ENCODE peak calls at places on chromosomes 7 and 10, in four cellular contexts. I is K562, X is HepG2, O is GM12878. C is an unnamed sample.
A peak's percentile ranks its signal among the peaks of the same experiment; 100 is the strongest.

GRCh38 chr10:75658036-75658435 is 226.6 kb downstream of the LRMDA start:
- DNase-seq in I (no peak), X (no peak), O (no peak), C (no peak)

GRCh38 chr7:142960955-142961512 is 1.1 kb downstream of the KEL start:
- DNase-seq in I (peak; percentile 73), X (no peak), O (no peak), C (no peak)

GRCh38 chr7:131581241-131582157 is 25.1 kb upstream of the PODXL start:
- DNase-seq in I (no peak), X (no peak), O (no peak), C (peak; percentile 60)

GRCh38 chr7:28804990-28805389 is 153.1 kb downstream of the TRIL start:
- DNase-seq in I (no peak), X (no peak), O (no peak), C (no peak)

GRCh38 chr7:28530175-28531142 is 118.1 kb downstream of the CREB5 start:
- DNase-seq in I (no peak), X (no peak), O (no peak), C (no peak)

GRCh38 chr10:96695366-96695765 is 24.9 kb downstream of the PIK3AP1 start:
- DNase-seq in I (no peak), X (no peak), O (no peak), C (no peak)

GRCh38 chr7:155356323-155357105 is 58.8 kb downstream of the INSIG1 start:
- DNase-seq in I (peak; percentile 42), X (peak; percentile 7), O (no peak), C (no peak)

GRCh38 chr10:62652564-62652963 is 152.0 kb upstream of the ADO start:
- DNase-seq in I (no peak), X (no peak), O (no peak), C (no peak)

GRCh38 chr10:89555688-89556445 is 20.5 kb upstream of the SLC16A12 start:
- DNase-seq in I (no peak), X (no peak), O (no peak), C (no peak)

GRCh38 chr10:114306116-114306973 is 67.3 kb downstream of the VWA2 start:
- DNase-seq in I (no peak), X (no peak), O (no peak), C (no peak)

GRCh38 chr7:26705567-26705966 is 158.8 kb downstream of the SKAP2 start:
- DNase-seq in I (no peak), X (peak; percentile 64), O (no peak), C (no peak)

GRCh38 chr10:19843487-19843886 is 27.3 kb downstream of the PLXDC2 start:
- DNase-seq in I (no peak), X (no peak), O (no peak), C (no peak)

GRCh38 chr10:102710604-102711003 is 3.6 kb downstream of the ARL3 start:
- DNase-seq in I (no peak), X (peak; percentile 67), O (no peak), C (no peak)

GRCh38 chr10:100997364-100998182 is 2.0 kb upstream of the LZTS2 start:
- DNase-seq in I (peak; percentile 57), X (peak; percentile 74), O (no peak), C (peak; percentile 97)

GRCh38 chr7:94393251-94393758 is 1.4 kb upstream of the COL1A2 start:
- DNase-seq in I (no peak), X (no peak), O (no peak), C (no peak)

GRCh38 chr7:44489955-44490350 is 505 bp downstream of the NUDCD3 start:
- DNase-seq in I (peak; percentile 28), X (no peak), O (no peak), C (no peak)

GRCh38 chr7:147563669-147564068 is 1026.9 kb upstream of the C7orf33 start:
- DNase-seq in I (no peak), X (no peak), O (no peak), C (no peak)

GRCh38 chr7:27605689-27606269 is 56.9 kb downstream of the HIBADH start:
- DNase-seq in I (no peak), X (peak; percentile 39), O (no peak), C (no peak)

DNA sequence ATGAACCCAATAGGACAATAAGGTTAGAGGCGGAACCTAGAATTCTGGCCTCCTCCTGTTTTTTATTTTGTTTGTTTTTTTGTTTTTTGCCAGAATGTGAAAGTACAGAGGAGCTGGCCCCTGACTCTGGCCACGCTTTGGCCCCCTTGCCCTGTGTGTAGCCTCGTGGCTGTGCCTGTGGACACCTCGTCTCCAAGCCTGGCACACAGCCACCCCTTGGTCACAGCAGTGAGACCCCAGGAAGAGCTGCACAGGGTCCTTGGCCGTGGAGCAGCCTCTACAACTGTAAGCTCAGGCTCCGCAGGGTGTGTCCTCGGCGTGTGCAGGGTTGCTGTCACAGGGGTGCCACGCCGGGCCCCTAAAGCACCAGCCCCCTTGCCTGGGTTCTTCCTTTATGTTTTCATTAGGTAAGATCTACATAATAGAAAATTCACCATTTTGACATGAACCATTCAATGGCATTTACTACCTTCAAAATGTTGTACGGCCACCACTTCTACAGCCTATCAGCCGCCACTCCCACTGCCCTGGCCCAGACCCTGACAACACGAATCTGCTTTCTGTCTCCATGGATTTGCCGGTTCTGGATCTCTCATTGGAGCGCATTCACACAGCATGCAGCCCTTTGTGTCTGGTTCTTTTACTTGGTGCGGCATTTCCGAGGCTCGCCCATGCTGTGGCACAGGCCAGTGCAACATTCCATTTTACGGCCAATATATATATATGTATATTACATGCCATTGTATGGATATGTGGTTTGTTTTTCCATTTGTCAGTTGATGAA is 51.0 kb downstream of the AMZ1 start:
- DNase-seq in I (no peak), X (no peak), O (no peak), C (no peak)
- TF ChIP-seq BRCA1 in I (no peak), X (no peak), O (no peak), C (no peak)

GRCh38 chr7:66050990-66051424 is 24.6 kb upstream of the ASL start:
- DNase-seq in I (no peak), X (peak; percentile 82), O (no peak), C (no peak)
- TF ChIP-seq BRCA1 in I (no peak), X (no peak), O (no peak), C (no peak)

GRCh38 chr7:98136423-98136822 is 29.8 kb downstream of the LMTK2 start:
- DNase-seq in I (no peak), X (peak; percentile 12), O (no peak), C (no peak)

GRCh38 chr7:98133181-98133580 is 26.5 kb downstream of the LMTK2 start:
- DNase-seq in I (peak; percentile 35), X (no peak), O (peak; percentile 63), C (no peak)

GRCh38 chr7:98134420-98134819 is 27.8 kb downstream of the LMTK2 start:
- DNase-seq in I (no peak), X (no peak), O (no peak), C (no peak)

GRCh38 chr7:98135984-98136383 is 29.3 kb downstream of the LMTK2 start:
- DNase-seq in I (no peak), X (no peak), O (no peak), C (no peak)

GRCh38 chr7:98133621-98134266 is 27.1 kb downstream of the LMTK2 start:
- DNase-seq in I (no peak), X (peak; percentile 76), O (no peak), C (no peak)
- TF ChIP-seq BRCA1 in I (no peak), X (no peak), O (no peak), C (no peak)

GRCh38 chr10:34078798-34079470 is 736.2 kb downstream of the PARD3 start:
- DNase-seq in I (no peak), X (no peak), O (no peak), C (no peak)
- TF ChIP-seq BRCA1 in I (no peak), X (no peak), O (no peak), C (no peak)

DNA sequence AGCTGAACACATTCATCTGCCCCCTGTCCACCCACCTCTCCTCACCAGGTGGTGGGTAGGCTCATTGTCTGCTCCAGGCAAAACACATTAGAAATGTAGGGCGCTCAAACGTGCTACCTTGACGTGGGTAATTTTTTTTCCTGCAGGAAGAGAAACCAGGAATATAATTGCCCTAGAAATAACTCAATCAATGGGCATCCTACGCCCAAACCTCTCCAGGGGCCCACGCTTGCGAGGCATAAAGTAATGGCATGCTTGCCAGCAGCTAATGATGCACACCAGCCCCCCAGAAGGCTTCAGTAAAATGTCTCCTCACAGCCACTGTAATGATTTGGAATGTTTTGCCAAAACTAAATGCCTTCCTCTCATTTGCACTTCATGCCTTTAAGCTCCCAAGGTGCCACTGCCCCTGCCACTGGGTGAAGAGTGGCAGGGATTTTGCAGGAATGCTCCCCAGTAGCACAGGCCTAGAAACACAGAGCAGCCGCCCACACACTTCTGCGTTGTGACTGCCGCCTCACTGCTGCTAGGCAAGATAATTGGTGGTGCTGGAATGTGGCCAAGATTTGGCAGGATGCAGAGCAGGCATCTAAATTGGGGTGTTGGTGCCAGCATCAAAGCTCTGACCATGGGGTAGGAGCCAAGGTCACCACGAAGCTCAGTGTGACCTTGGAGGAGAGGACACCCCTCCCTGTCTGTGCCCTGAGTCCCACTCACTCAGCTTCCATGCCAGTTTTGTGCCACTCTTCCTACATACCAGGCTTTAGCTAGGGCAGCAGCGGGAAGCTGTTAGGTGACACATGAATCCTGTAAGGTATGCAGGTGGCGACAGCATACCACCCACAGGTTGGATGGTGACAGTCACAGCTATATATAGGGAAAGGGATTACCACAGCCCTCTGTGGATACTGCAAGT is 48.7 kb upstream of the PPP1R3C start:
- DNase-seq in I (peak; percentile 12), X (no peak), O (no peak), C (no peak)
- TF ChIP-seq BRCA1 in I (no peak), X (no peak), O (no peak), C (no peak)

DNA sequence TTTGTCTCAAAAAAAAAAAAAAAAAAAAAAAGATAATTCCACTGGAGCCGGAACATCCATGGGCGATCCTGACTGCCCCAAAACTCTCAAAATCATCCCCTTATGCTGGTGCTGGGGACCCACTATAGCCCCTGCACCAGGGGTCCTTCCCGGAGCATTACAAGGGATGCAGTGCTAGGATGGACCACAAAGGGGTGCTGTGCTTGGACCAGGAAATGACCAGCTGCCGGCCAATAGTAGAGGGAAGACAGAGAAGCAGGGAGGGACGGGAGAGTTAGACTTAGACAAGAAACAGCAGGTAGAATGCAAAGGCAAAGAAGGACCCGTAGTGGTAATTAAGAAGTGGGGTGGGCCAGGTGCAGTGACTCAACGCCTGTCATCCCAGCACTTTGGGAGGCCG is 40.5 kb downstream of the RCC1L start:
- DNase-seq in I (peak; percentile 73), X (peak; percentile 18), O (no peak), C (peak; percentile 21)
- TF ChIP-seq BRCA1 in I (no peak), X (no peak), O (no peak), C (no peak)

GRCh38 chr7:47785923-47786556 is 162.2 kb downstream of the PKD1L1 start:
- DNase-seq in I (no peak), X (no peak), O (no peak), C (no peak)

GRCh38 chr7:47782792-47783191 is 165.5 kb downstream of the PKD1L1 start:
- DNase-seq in I (no peak), X (no peak), O (no peak), C (no peak)

GRCh38 chr7:47782022-47782421 is 166.2 kb downstream of the PKD1L1 start:
- DNase-seq in I (no peak), X (no peak), O (no peak), C (no peak)

GRCh38 chr7:47786557-47787248 is 161.6 kb downstream of the PKD1L1 start:
- DNase-seq in I (no peak), X (peak; percentile 97), O (no peak), C (peak; percentile 49)

GRCh38 chr7:47783456-47784240 is 164.6 kb downstream of the PKD1L1 start:
- DNase-seq in I (no peak), X (peak; percentile 61), O (no peak), C (no peak)
- TF ChIP-seq BRCA1 in I (no peak), X (no peak), O (no peak), C (no peak)

GRCh38 chr7:151863386-151864079 is 13.4 kb downstream of the PRKAG2 start:
- DNase-seq in I (no peak), X (peak; percentile 50), O (no peak), C (no peak)
- TF ChIP-seq BRCA1 in I (no peak), X (no peak), O (no peak), C (no peak)

C was measured in H1.